ENCODE peak calls at places on chromosomes 6 and 20, in ten cellular contexts. One of them, this sample, is unnamed.
A peak's percentile ranks its signal among the peaks of the same experiment; 100 is the strongest.

GRCh38 chr6:31096215-31096614 is 16.2 kb downstream of the C6orf15 start:
- DNase-seq in astrocyte of the spinal cord: no peak
- DNase-seq in progenitor cell of endocrine pancreas: no peak
- DNase-seq in activated B cell treated with CpG ODN at 0.5 μM for 24 hours: no peak
- DNase-seq in ovary: no peak
- DNase-seq in kidney: no peak
- DNase-seq in cardiac muscle cell: no peak
- DNase-seq in cardiac fibroblast: no peak
- DNase-seq in lower lobe of right lung: no peak
- DNase-seq in fibroblast of lung: no peak
- DNase-seq in this sample: no peak

GRCh38 chr6:11491998-11492397 is 45.6 kb upstream of the TMEM170B start:
- DNase-seq in astrocyte of the spinal cord: no peak
- DNase-seq in progenitor cell of endocrine pancreas: no peak
- DNase-seq in activated B cell treated with CpG ODN at 0.5 μM for 24 hours: no peak
- DNase-seq in ovary: no peak
- DNase-seq in kidney: no peak
- DNase-seq in cardiac muscle cell: no peak
- DNase-seq in cardiac fibroblast: peak; percentile 46
- DNase-seq in lower lobe of right lung: no peak
- DNase-seq in fibroblast of lung: no peak
- DNase-seq in this sample: no peak

GRCh38 chr6:444653-445275 is 53.2 kb downstream of the IRF4 start:
- DNase-seq in astrocyte of the spinal cord: no peak
- DNase-seq in progenitor cell of endocrine pancreas: no peak
- DNase-seq in activated B cell treated with CpG ODN at 0.5 μM for 24 hours: no peak
- DNase-seq in ovary: no peak
- DNase-seq in kidney: no peak
- DNase-seq in cardiac muscle cell: no peak
- DNase-seq in cardiac fibroblast: no peak
- DNase-seq in lower lobe of right lung: no peak
- DNase-seq in fibroblast of lung: no peak
- DNase-seq in this sample: no peak

GRCh38 chr6:45900808-45901752 is 114.6 kb downstream of the CLIC5 start:
- DNase-seq in astrocyte of the spinal cord: peak; percentile 54
- DNase-seq in progenitor cell of endocrine pancreas: no peak
- DNase-seq in activated B cell treated with CpG ODN at 0.5 μM for 24 hours: no peak
- DNase-seq in ovary: no peak
- DNase-seq in kidney: no peak
- DNase-seq in cardiac muscle cell: peak; percentile 63
- DNase-seq in cardiac fibroblast: peak; percentile 56
- DNase-seq in lower lobe of right lung: no peak
- DNase-seq in fibroblast of lung: peak; percentile 53
- DNase-seq in this sample: no peak

GRCh38 chr6:112879920-112880413 is 532.8 kb downstream of the RFPL4B start:
- DNase-seq in astrocyte of the spinal cord: no peak
- DNase-seq in progenitor cell of endocrine pancreas: peak; percentile 81
- DNase-seq in activated B cell treated with CpG ODN at 0.5 μM for 24 hours: no peak
- DNase-seq in ovary: no peak
- DNase-seq in kidney: peak; percentile 69
- DNase-seq in cardiac muscle cell: peak; percentile 39
- DNase-seq in cardiac fibroblast: no peak
- DNase-seq in lower lobe of right lung: peak; percentile 65
- DNase-seq in fibroblast of lung: peak; percentile 18
- DNase-seq in this sample: no peak

GRCh38 chr6:137102851-137103492 is 58.2 kb upstream of the IL20RA start:
- DNase-seq in astrocyte of the spinal cord: no peak
- DNase-seq in progenitor cell of endocrine pancreas: no peak
- DNase-seq in activated B cell treated with CpG ODN at 0.5 μM for 24 hours: no peak
- DNase-seq in ovary: no peak
- DNase-seq in kidney: no peak
- DNase-seq in cardiac muscle cell: no peak
- DNase-seq in cardiac fibroblast: no peak
- DNase-seq in lower lobe of right lung: no peak
- DNase-seq in fibroblast of lung: no peak
- DNase-seq in this sample: no peak

GRCh38 chr6:106159531-106159940 is 73.4 kb downstream of the PRDM1 start:
- DNase-seq in astrocyte of the spinal cord: peak; percentile 96
- DNase-seq in progenitor cell of endocrine pancreas: no peak
- DNase-seq in activated B cell treated with CpG ODN at 0.5 μM for 24 hours: no peak
- DNase-seq in ovary: no peak
- DNase-seq in kidney: no peak
- DNase-seq in cardiac muscle cell: peak; percentile 86
- DNase-seq in cardiac fibroblast: peak; percentile 95
- DNase-seq in lower lobe of right lung: no peak
- DNase-seq in fibroblast of lung: peak; percentile 98
- DNase-seq in this sample: no peak

GRCh38 chr6:111057074-111057752 is 30.1 kb upstream of the SLC16A10 start:
- DNase-seq in astrocyte of the spinal cord: peak; percentile 47
- DNase-seq in progenitor cell of endocrine pancreas: no peak
- DNase-seq in activated B cell treated with CpG ODN at 0.5 μM for 24 hours: no peak
- DNase-seq in ovary: no peak
- DNase-seq in kidney: no peak
- DNase-seq in cardiac muscle cell: peak; percentile 67
- DNase-seq in cardiac fibroblast: peak; percentile 60
- DNase-seq in lower lobe of right lung: no peak
- DNase-seq in fibroblast of lung: peak; percentile 25
- DNase-seq in this sample: peak; percentile 9

GRCh38 chr6:97195117-97195516 is 87.9 kb downstream of the MMS22L start:
- DNase-seq in astrocyte of the spinal cord: peak; percentile 24
- DNase-seq in progenitor cell of endocrine pancreas: no peak
- DNase-seq in activated B cell treated with CpG ODN at 0.5 μM for 24 hours: no peak
- DNase-seq in ovary: no peak
- DNase-seq in kidney: no peak
- DNase-seq in cardiac muscle cell: peak; percentile 66
- DNase-seq in cardiac fibroblast: peak; percentile 47
- DNase-seq in lower lobe of right lung: no peak
- DNase-seq in fibroblast of lung: peak; percentile 71
- DNase-seq in this sample: no peak

GRCh38 chr6:43256670-43257664 is 13.7 kb downstream of the TTBK1 start:
- DNase-seq in astrocyte of the spinal cord: no peak
- DNase-seq in progenitor cell of endocrine pancreas: no peak
- DNase-seq in activated B cell treated with CpG ODN at 0.5 μM for 24 hours: no peak
- DNase-seq in ovary: no peak
- DNase-seq in kidney: peak; percentile 15
- DNase-seq in cardiac muscle cell: no peak
- DNase-seq in cardiac fibroblast: no peak
- DNase-seq in lower lobe of right lung: no peak
- DNase-seq in fibroblast of lung: no peak
- DNase-seq in this sample: no peak

GRCh38 chr20:4195499-4195898 is 180.1 kb upstream of the RNF24 start:
- DNase-seq in astrocyte of the spinal cord: peak; percentile 12
- DNase-seq in progenitor cell of endocrine pancreas: no peak
- DNase-seq in activated B cell treated with CpG ODN at 0.5 μM for 24 hours: no peak
- DNase-seq in ovary: no peak
- DNase-seq in kidney: no peak
- DNase-seq in cardiac muscle cell: peak; percentile 35
- DNase-seq in cardiac fibroblast: peak; percentile 22
- DNase-seq in lower lobe of right lung: no peak
- DNase-seq in fibroblast of lung: no peak
- DNase-seq in this sample: no peak
- TF ChIP-seq CTCF in astrocyte of the spinal cord: peak; percentile 71
- TF ChIP-seq CTCF in progenitor cell of endocrine pancreas: peak; percentile 55
- TF ChIP-seq CTCF in activated B cell treated with CpG ODN at 0.5 μM for 24 hours: no peak
- TF ChIP-seq CTCF in ovary: no peak
- TF ChIP-seq CTCF in kidney: no peak
- TF ChIP-seq CTCF in cardiac muscle cell: peak; percentile 50
- TF ChIP-seq CTCF in cardiac fibroblast: peak; percentile 42
- TF ChIP-seq CTCF in lower lobe of right lung: peak; percentile 26
- TF ChIP-seq CTCF in fibroblast of lung: peak; percentile 59
- TF ChIP-seq CTCF in this sample: peak; percentile 60

GRCh38 chr6:166415306-166415705 is 32.6 kb upstream of the MPC1 start:
- DNase-seq in astrocyte of the spinal cord: no peak
- DNase-seq in progenitor cell of endocrine pancreas: no peak
- DNase-seq in activated B cell treated with CpG ODN at 0.5 μM for 24 hours: no peak
- DNase-seq in ovary: no peak
- DNase-seq in kidney: no peak
- DNase-seq in cardiac muscle cell: no peak
- DNase-seq in cardiac fibroblast: no peak
- DNase-seq in lower lobe of right lung: no peak
- DNase-seq in fibroblast of lung: no peak
- DNase-seq in this sample: no peak

GRCh38 chr6:166418691-166419143 is 36.0 kb upstream of the MPC1 start:
- DNase-seq in astrocyte of the spinal cord: no peak
- DNase-seq in progenitor cell of endocrine pancreas: no peak
- DNase-seq in activated B cell treated with CpG ODN at 0.5 μM for 24 hours: no peak
- DNase-seq in ovary: no peak
- DNase-seq in kidney: no peak
- DNase-seq in cardiac muscle cell: no peak
- DNase-seq in cardiac fibroblast: no peak
- DNase-seq in lower lobe of right lung: no peak
- DNase-seq in fibroblast of lung: no peak
- DNase-seq in this sample: no peak

GRCh38 chr6:166419268-166419667 is 36.5 kb upstream of the MPC1 start:
- DNase-seq in astrocyte of the spinal cord: peak; percentile 64
- DNase-seq in progenitor cell of endocrine pancreas: no peak
- DNase-seq in activated B cell treated with CpG ODN at 0.5 μM for 24 hours: no peak
- DNase-seq in ovary: no peak
- DNase-seq in kidney: peak; percentile 54
- DNase-seq in cardiac muscle cell: no peak
- DNase-seq in cardiac fibroblast: peak; percentile 35
- DNase-seq in lower lobe of right lung: no peak
- DNase-seq in fibroblast of lung: peak; percentile 71
- DNase-seq in this sample: peak; percentile 74

GRCh38 chr6:166415833-166416347 is 33.1 kb upstream of the MPC1 start:
- DNase-seq in astrocyte of the spinal cord: no peak
- DNase-seq in progenitor cell of endocrine pancreas: no peak
- DNase-seq in activated B cell treated with CpG ODN at 0.5 μM for 24 hours: no peak
- DNase-seq in ovary: no peak
- DNase-seq in kidney: no peak
- DNase-seq in cardiac muscle cell: no peak
- DNase-seq in cardiac fibroblast: no peak
- DNase-seq in lower lobe of right lung: no peak
- DNase-seq in fibroblast of lung: no peak
- DNase-seq in this sample: no peak

DNA sequence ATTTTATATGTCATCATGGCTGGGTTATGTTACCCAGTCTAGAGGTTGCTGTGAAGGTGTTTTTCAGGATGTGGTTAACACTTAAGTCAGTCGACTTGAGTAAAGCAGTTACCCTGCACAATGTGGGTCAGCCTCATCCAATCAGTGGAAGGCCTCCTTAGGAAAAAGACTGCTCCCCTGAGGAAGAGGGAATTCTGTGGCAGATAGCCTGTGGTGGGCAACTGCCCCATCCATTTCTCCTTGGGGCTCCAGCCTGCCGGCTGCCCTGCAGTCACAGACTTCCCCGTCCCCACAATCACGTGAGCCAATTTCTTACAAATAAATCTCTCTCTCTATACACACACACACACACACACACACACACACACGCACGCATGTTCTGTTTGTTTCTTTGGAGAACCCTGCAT is 34.5 kb upstream of the MPC1 start:
- DNase-seq in astrocyte of the spinal cord: no peak
- DNase-seq in progenitor cell of endocrine pancreas: no peak
- DNase-seq in activated B cell treated with CpG ODN at 0.5 μM for 24 hours: no peak
- DNase-seq in ovary: no peak
- DNase-seq in kidney: peak; percentile 18
- DNase-seq in cardiac muscle cell: no peak
- DNase-seq in cardiac fibroblast: no peak
- DNase-seq in lower lobe of right lung: no peak
- DNase-seq in fibroblast of lung: no peak
- DNase-seq in this sample: no peak
- TF ChIP-seq CTCF in astrocyte of the spinal cord: no peak
- TF ChIP-seq CTCF in progenitor cell of endocrine pancreas: no peak
- TF ChIP-seq CTCF in activated B cell treated with CpG ODN at 0.5 μM for 24 hours: no peak
- TF ChIP-seq CTCF in ovary: no peak
- TF ChIP-seq CTCF in kidney: no peak
- TF ChIP-seq CTCF in cardiac muscle cell: no peak
- TF ChIP-seq CTCF in cardiac fibroblast: no peak
- TF ChIP-seq CTCF in lower lobe of right lung: no peak
- TF ChIP-seq CTCF in fibroblast of lung: no peak
- TF ChIP-seq CTCF in this sample: no peak

GRCh38 chr20:62782149-62782892 is 14.0 kb upstream of the MRGBP start:
- DNase-seq in astrocyte of the spinal cord: no peak
- DNase-seq in progenitor cell of endocrine pancreas: no peak
- DNase-seq in activated B cell treated with CpG ODN at 0.5 μM for 24 hours: no peak
- DNase-seq in ovary: no peak
- DNase-seq in kidney: no peak
- DNase-seq in cardiac muscle cell: no peak
- DNase-seq in cardiac fibroblast: peak; percentile 44
- DNase-seq in lower lobe of right lung: no peak
- DNase-seq in fibroblast of lung: no peak
- DNase-seq in this sample: no peak
- TF ChIP-seq CTCF in astrocyte of the spinal cord: no peak
- TF ChIP-seq CTCF in progenitor cell of endocrine pancreas: no peak
- TF ChIP-seq CTCF in activated B cell treated with CpG ODN at 0.5 μM for 24 hours: no peak
- TF ChIP-seq CTCF in ovary: no peak
- TF ChIP-seq CTCF in kidney: no peak
- TF ChIP-seq CTCF in cardiac muscle cell: peak; percentile 37
- TF ChIP-seq CTCF in cardiac fibroblast: peak; percentile 52
- TF ChIP-seq CTCF in lower lobe of right lung: no peak
- TF ChIP-seq CTCF in fibroblast of lung: no peak
- TF ChIP-seq CTCF in this sample: peak; percentile 18

GRCh38 chr6:116115781-116116180 is 10.2 kb downstream of the COL10A1 start:
- DNase-seq in astrocyte of the spinal cord: peak; percentile 13
- DNase-seq in progenitor cell of endocrine pancreas: no peak
- DNase-seq in activated B cell treated with CpG ODN at 0.5 μM for 24 hours: no peak
- DNase-seq in ovary: no peak
- DNase-seq in kidney: no peak
- DNase-seq in cardiac muscle cell: no peak
- DNase-seq in cardiac fibroblast: peak; percentile 32
- DNase-seq in lower lobe of right lung: no peak
- DNase-seq in fibroblast of lung: no peak
- DNase-seq in this sample: no peak
- TF ChIP-seq CTCF in astrocyte of the spinal cord: peak; percentile 47
- TF ChIP-seq CTCF in progenitor cell of endocrine pancreas: peak; percentile 58
- TF ChIP-seq CTCF in activated B cell treated with CpG ODN at 0.5 μM for 24 hours: no peak
- TF ChIP-seq CTCF in ovary: no peak
- TF ChIP-seq CTCF in kidney: no peak
- TF ChIP-seq CTCF in cardiac muscle cell: peak; percentile 36
- TF ChIP-seq CTCF in cardiac fibroblast: peak; percentile 35
- TF ChIP-seq CTCF in lower lobe of right lung: peak; percentile 17
- TF ChIP-seq CTCF in fibroblast of lung: peak; percentile 46
- TF ChIP-seq CTCF in this sample: no peak

GRCh38 chr20:25197173-25197869 is 1.8 kb downstream of the ENTPD6 start:
- DNase-seq in astrocyte of the spinal cord: no peak
- DNase-seq in progenitor cell of endocrine pancreas: no peak
- DNase-seq in activated B cell treated with CpG ODN at 0.5 μM for 24 hours: no peak
- DNase-seq in ovary: no peak
- DNase-seq in kidney: no peak
- DNase-seq in cardiac muscle cell: no peak
- DNase-seq in cardiac fibroblast: no peak
- DNase-seq in lower lobe of right lung: no peak
- DNase-seq in fibroblast of lung: no peak
- DNase-seq in this sample: no peak
- TF ChIP-seq CTCF in astrocyte of the spinal cord: no peak
- TF ChIP-seq CTCF in progenitor cell of endocrine pancreas: no peak
- TF ChIP-seq CTCF in activated B cell treated with CpG ODN at 0.5 μM for 24 hours: no peak
- TF ChIP-seq CTCF in ovary: no peak
- TF ChIP-seq CTCF in kidney: no peak
- TF ChIP-seq CTCF in cardiac muscle cell: no peak
- TF ChIP-seq CTCF in cardiac fibroblast: no peak
- TF ChIP-seq CTCF in lower lobe of right lung: no peak
- TF ChIP-seq CTCF in fibroblast of lung: no peak
- TF ChIP-seq CTCF in this sample: no peak

DNA sequence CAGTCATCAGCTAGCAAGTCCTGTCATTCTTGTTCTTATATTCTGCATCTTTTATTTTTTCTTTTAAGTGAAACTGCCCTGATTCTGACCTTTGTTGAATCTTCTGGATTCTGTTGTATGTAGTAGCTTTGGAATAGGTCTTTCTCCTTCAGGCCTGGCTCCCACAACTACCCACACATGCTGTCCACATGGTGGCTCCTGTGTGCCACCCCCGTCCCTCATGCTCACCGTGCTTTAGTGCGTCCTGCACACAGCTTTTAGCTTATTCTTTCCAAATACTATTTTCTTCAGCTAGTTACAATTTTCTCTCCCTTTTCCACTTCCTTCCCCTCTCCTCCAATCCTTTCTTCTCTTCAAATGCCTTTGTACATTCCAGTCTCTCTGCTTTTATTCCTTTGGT is 61.8 kb downstream of the CTNNBL1 start:
- DNase-seq in astrocyte of the spinal cord: no peak
- DNase-seq in progenitor cell of endocrine pancreas: no peak
- DNase-seq in activated B cell treated with CpG ODN at 0.5 μM for 24 hours: no peak
- DNase-seq in ovary: no peak
- DNase-seq in kidney: no peak
- DNase-seq in cardiac muscle cell: no peak
- DNase-seq in cardiac fibroblast: no peak
- DNase-seq in lower lobe of right lung: no peak
- DNase-seq in fibroblast of lung: no peak
- DNase-seq in this sample: peak; percentile 32
- TF ChIP-seq CTCF in astrocyte of the spinal cord: peak; percentile 28
- TF ChIP-seq CTCF in progenitor cell of endocrine pancreas: peak; percentile 34
- TF ChIP-seq CTCF in activated B cell treated with CpG ODN at 0.5 μM for 24 hours: no peak
- TF ChIP-seq CTCF in ovary: no peak
- TF ChIP-seq CTCF in kidney: peak; percentile 10
- TF ChIP-seq CTCF in cardiac muscle cell: no peak
- TF ChIP-seq CTCF in cardiac fibroblast: no peak
- TF ChIP-seq CTCF in lower lobe of right lung: no peak
- TF ChIP-seq CTCF in fibroblast of lung: peak; percentile 5
- TF ChIP-seq CTCF in this sample: no peak

This sample was measured in HFF-Myc.